ENCODE peak calls at places on chromosome 4, in four cellular contexts. C is HCT116, U is A549, O is K562. W is an unnamed sample.

GRCh38 chr4:150769845-150770244 is 187.9 kb downstream of the MAB21L2 start:
- DNase-seq in C (peak), U (no peak), O (no peak), W (no peak)

GRCh38 chr4:128159967-128160366 is 98.9 kb downstream of the LARP1B start:
- DNase-seq in C (no peak), U (peak), O (no peak), W (peak)

GRCh38 chr4:8427761-8428287 is 12.7 kb downstream of the ACOX3 start:
- DNase-seq in C (no peak), U (no peak), O (no peak), W (peak)

GRCh38 chr4:169410839-169411770 is 140.3 kb upstream of the SH3RF1 start:
- DNase-seq in C (no peak), U (peak), O (no peak), W (peak)

GRCh38 chr4:173990126-173990878 is 293.2 kb downstream of the FBXO8 start:
- DNase-seq in C (peak), U (peak), O (peak), W (peak)

GRCh38 chr4:140349816-140350215 is 23.6 kb upstream of the SCOC start:
- DNase-seq in C (no peak), U (no peak), O (no peak), W (no peak)

GRCh38 chr4:174137698-174138097 is 145.8 kb downstream of the FBXO8 start:
- DNase-seq in C (no peak), U (no peak), O (no peak), W (no peak)

GRCh38 chr4:13539047-13539720 is 5.1 kb downstream of the NKX3-2 start:
- DNase-seq in C (no peak), U (no peak), O (no peak), W (no peak)

GRCh38 chr4:162115323-162115722 is 48.5 kb downstream of the FSTL5 start:
- DNase-seq in C (no peak), U (no peak), O (no peak), W (no peak)

GRCh38 chr4:40992472-40993298 is 221.7 kb downstream of the APBB2 start:
- DNase-seq in C (no peak), U (peak), O (no peak), W (peak)

GRCh38 chr4:183411291-183411861 is 33.1 kb upstream of the CDKN2AIP start:
- DNase-seq in C (no peak), U (no peak), O (no peak), W (no peak)

GRCh38 chr4:102627831-102628523 is 126.8 kb downstream of the NFKB1 start:
- DNase-seq in C (peak), U (peak), O (peak), W (peak)

GRCh38 chr4:106695846-106696245 is 327.3 kb upstream of the GIMD1 start:
- DNase-seq in C (no peak), U (no peak), O (no peak), W (no peak)

GRCh38 chr4:123640824-123641223 is 244.2 kb downstream of the SPRY1 start:
- DNase-seq in C (no peak), U (no peak), O (no peak), W (no peak)

GRCh38 chr4:139550724-139551429 is 5.1 kb downstream of the SETD7 start:
- DNase-seq in C (no peak), U (no peak), O (no peak), W (peak)

GRCh38 chr4:122007016-122007415 is 55.2 kb upstream of the TRPC3 start:
- DNase-seq in C (no peak), U (no peak), O (no peak), W (no peak)

GRCh38 chr4:136571315-136571714 is 961.0 kb downstream of the PCDH18 start:
- DNase-seq in C (no peak), U (no peak), O (no peak), W (no peak)

GRCh38 chr4:39527296-39528055 is at the start of gene UGDH:
- DNase-seq in C (peak), U (peak), O (peak), W (peak)

GRCh38 chr4:40178672-40179071 is 18.2 kb upstream of the RHOH start:
- DNase-seq in C (no peak), U (no peak), O (no peak), W (no peak)

GRCh38 chr4:82694106-82694505 is 104.5 kb downstream of the SCD5 start:
- DNase-seq in C (no peak), U (no peak), O (no peak), W (peak)

GRCh38 chr4:146654976-146655761 is 16.5 kb downstream of the POU4F2 start:
- DNase-seq in C (no peak), U (no peak), O (no peak), W (no peak)

GRCh38 chr4:1026115-1026514 is 14.7 kb downstream of the FGFRL1 start:
- DNase-seq in C (no peak), U (no peak), O (peak), W (no peak)

GRCh38 chr4:13523105-13523477 is 21.2 kb downstream of the NKX3-2 start:
- DNase-seq in C (no peak), U (no peak), O (no peak), W (no peak)

GRCh38 chr4:74659576-74660411 is 134.5 kb downstream of the BTC start:
- DNase-seq in C (peak), U (peak), O (peak), W (peak)

GRCh38 chr4:140106277-140106842 is 47.6 kb downstream of the MAML3 start:
- DNase-seq in C (no peak), U (no peak), O (no peak), W (no peak)

GRCh38 chr4:69786547-69786946 is 26.1 kb upstream of the SULT1B1 start:
- DNase-seq in C (no peak), U (no peak), O (no peak), W (no peak)

GRCh38 chr4:108141213-108142045 is 27.3 kb downstream of the LEF1 start:
- DNase-seq in C (no peak), U (no peak), O (no peak), W (no peak)

GRCh38 chr4:169070895-169071218 is 60.8 kb upstream of the CBR4 start:
- DNase-seq in C (no peak), U (peak), O (no peak), W (no peak)

GRCh38 chr4:40514409-40515025 is 115.1 kb downstream of the RBM47 start:
- DNase-seq in C (no peak), U (peak), O (peak), W (no peak)

GRCh38 chr4:127604949-127605709 is 27.6 kb upstream of the INTU start:
- DNase-seq in C (peak), U (peak), O (peak), W (peak)

DNA sequence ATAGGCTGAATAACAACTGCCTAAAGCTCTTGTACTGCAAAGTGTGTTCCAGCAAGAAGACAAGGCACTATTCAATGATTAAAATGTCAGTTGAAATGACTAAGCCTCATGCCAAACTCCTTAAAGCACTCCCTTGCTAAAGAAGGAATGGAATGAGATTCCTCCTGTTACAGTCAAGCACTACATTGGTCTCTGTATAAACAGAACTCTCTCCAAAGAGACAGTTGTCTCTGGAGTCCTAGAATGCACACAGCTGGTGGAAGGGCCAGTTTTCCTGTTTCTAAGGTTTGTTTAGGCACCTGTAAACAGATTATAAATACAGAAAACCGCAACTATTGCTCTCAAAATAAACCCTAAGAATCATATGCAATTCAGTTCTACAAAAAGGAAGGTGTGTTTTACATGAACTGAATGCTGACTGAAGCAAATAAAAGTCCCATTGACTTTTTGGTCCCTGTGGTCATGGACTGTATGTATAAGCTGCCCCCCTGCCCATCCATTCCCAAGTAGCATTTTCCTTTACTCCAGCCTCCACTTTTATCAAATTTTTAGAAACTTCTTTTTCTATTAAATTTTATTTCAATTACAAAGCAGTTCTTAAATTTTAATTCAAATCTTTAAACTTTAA is 47.0 kb downstream of the FAT1 start:
- DNase-seq in C (no peak), U (peak), O (no peak), W (no peak)
- TF ChIP-seq MAX in C (no peak), U (peak), O (no peak), W (no peak)

DNA sequence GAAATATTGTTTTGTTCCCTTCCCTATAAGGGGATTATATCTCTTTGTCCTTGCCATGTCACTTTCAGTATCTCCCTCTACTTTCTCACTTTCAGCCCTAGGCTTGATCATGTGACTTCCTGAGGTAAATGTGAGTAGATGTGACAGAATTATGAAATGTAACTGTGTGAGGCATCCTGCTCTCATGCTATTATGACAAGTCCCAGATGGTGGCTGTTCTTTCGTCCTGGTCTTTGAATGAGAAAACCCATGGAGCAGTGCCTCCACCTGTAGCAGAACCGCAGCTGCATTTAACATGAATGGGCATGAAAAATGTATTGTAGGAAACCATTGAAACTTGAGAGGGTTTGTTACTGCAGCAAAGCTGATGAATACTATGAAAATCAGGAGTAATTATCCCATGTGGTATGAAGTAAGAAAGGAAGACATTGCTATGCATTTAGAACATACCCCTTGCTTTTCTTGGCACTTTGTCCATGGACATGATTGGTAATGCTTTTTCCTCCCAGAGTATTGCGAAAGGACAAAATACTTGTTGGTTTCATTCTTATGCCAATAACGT is 202.2 kb upstream of the GPRIN3 start:
- DNase-seq in C (no peak), U (no peak), O (no peak), W (no peak)
- TF ChIP-seq POLR2A in C (no peak), U (no peak), O (no peak), W (no peak)

GRCh38 chr4:78207951-78208350 is 150.8 kb downstream of the FRAS1 start:
- DNase-seq in C (no peak), U (no peak), O (no peak), W (no peak)
- H3K4me2 ChIP-seq in C (no peak), U (no peak), O (no peak), W (no peak)

DNA sequence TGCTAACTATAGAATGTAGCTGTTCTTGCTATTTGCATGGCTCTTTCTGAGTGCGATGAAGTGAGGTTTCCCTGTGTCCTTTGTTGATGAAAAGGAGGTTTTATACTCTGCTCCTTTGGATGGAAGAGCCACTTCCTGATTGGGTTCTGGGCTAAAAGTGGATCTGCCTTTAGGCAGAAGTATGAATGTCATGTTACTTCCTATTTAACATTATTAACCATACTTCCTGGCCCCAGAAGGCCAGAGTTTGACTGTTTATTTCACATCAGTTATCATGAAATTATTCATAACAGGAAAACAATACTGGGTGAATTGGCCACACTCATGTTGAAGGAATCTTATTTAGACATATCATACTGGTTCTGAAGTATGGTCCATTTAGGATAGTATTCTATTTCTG is 386.2 kb downstream of the PCDH7 start:
- DNase-seq in C (no peak), U (no peak), O (no peak), W (peak)
- TF ChIP-seq MAX in C (no peak), U (no peak), O (no peak), W (no peak)

DNA sequence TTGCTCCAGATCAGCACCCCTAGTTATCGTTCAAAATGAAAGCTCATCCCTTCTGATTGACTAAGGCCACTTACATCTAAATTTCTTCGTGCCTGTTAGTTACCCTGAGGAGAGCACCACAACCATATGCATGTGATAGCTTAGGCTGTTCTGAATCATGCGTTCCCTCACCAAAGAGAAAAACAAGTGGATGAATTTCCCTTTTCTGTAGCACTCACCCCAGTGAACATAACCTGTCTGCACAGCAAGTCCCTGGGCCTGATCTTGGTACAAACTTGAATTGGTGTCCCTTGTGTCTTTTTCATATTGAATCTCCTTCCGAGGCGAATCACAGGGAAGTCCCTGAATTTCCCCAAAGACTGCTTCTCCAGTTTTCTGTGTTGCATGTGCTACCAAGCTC is 100.5 kb downstream of the KLHL8 start:
- DNase-seq in C (no peak), U (no peak), O (no peak), W (no peak)
- TF ChIP-seq POLR2A in C (no peak), U (no peak), O (no peak), W (no peak)

GRCh38 chr4:7331682-7332000 is 103.1 kb downstream of the PSAPL1 start:
- DNase-seq in C (no peak), U (no peak), O (no peak), W (no peak)
- H3K4me2 ChIP-seq in C (no peak), U (peak), O (no peak), W (no peak)

GRCh38 chr4:111650553-111651183 is 494.6 kb upstream of the FAM241A start:
- DNase-seq in C (no peak), U (no peak), O (no peak), W (no peak)

GRCh38 chr4:111650146-111650545 is 495.1 kb upstream of the FAM241A start:
- DNase-seq in C (no peak), U (no peak), O (no peak), W (no peak)

GRCh38 chr4:111652986-111653385 is 492.3 kb upstream of the FAM241A start:
- DNase-seq in C (no peak), U (no peak), O (no peak), W (no peak)

GRCh38 chr4:111649308-111649707 is 495.9 kb upstream of the FAM241A start:
- DNase-seq in C (no peak), U (no peak), O (no peak), W (no peak)

GRCh38 chr4:111652206-111652605 is 493.0 kb upstream of the FAM241A start:
- DNase-seq in C (no peak), U (no peak), O (no peak), W (no peak)
- TF ChIP-seq MAX in C (no peak), U (no peak), O (no peak), W (no peak)

GRCh38 chr4:2936773-2937145 is 26.4 kb downstream of the NOP14 start:
- DNase-seq in C (no peak), U (no peak), O (no peak), W (no peak)
- TF ChIP-seq POLR2A in C (no peak), U (no peak), O (no peak), W (no peak)

W was measured in endothelial cell of umbilical vein.